ENCODE peak calls at places on chromosomes 4 and X, in four cellular contexts. C is pons, X is M059J, J is SW480. A is an unnamed sample.
A peak's percentile ranks its signal among the peaks of the same experiment; 100 is the strongest.

GRCh38 chr4:73964862-73965611 is 16.8 kb downstream of the PF4 start:
- DNase-seq in J (no peak), X (peak; percentile 12), C (peak; percentile 11), A (peak; percentile 34)

GRCh38 chrX:19019996-19020395 is 36.1 kb upstream of the PHKA2 start:
- DNase-seq in C (no peak), J (no peak), X (no peak), A (no peak)

GRCh38 chrX:22526339-22526738 is 253.6 kb downstream of the CBLL2 start:
- DNase-seq in X (peak; percentile 56), J (peak; percentile 12), C (no peak), A (no peak)

GRCh38 chrX:9379697-9380551 is 84.9 kb upstream of the TBL1X start:
- DNase-seq in J (peak; percentile 88), C (no peak), X (peak; percentile 88), A (no peak)

GRCh38 chr4:151287409-151287808 is 10.4 kb downstream of the PRSS48 start:
- DNase-seq in C (no peak), J (no peak), X (peak; percentile 32), A (no peak)

GRCh38 chr4:95091272-95091671 is 333.5 kb downstream of the BMPR1B start:
- DNase-seq in J (no peak), C (no peak), X (no peak), A (no peak)

GRCh38 chr4:122346036-122346435 is 32.8 kb upstream of the ADAD1 start:
- DNase-seq in J (no peak), X (no peak), C (no peak), A (no peak)

GRCh38 chr4:108492816-108493595 is 127.4 kb upstream of the RPL34 start:
- DNase-seq in C (no peak), J (no peak), X (no peak), A (no peak)

GRCh38 chr4:139858436-139859225 is 193.0 kb downstream of the MGST2 start:
- DNase-seq in C (peak; percentile 66), X (no peak), J (no peak), A (no peak)

GRCh38 chr4:19195696-19196095 is 1056.0 kb upstream of the SLIT2 start:
- DNase-seq in X (no peak), C (no peak), J (no peak), A (no peak)

GRCh38 chr4:173191623-173192041 is 23.0 kb downstream of the GALNT7 start:
- DNase-seq in C (no peak), X (peak; percentile 79), J (peak; percentile 68), A (no peak)

GRCh38 chr4:153169811-153170210 is 34.4 kb upstream of the TRIM2 start:
- DNase-seq in X (no peak), J (no peak), C (peak; percentile 99), A (no peak)

GRCh38 chr4:128163177-128164117 is 102.3 kb downstream of the LARP1B start:
- DNase-seq in J (peak; percentile 63), C (no peak), X (peak; percentile 89), A (no peak)

GRCh38 chrX:132407704-132408103 is 81.1 kb downstream of the MBNL3 start:
- DNase-seq in J (no peak), X (no peak), C (no peak), A (no peak)

GRCh38 chr4:16125571-16126445 is 42.0 kb upstream of the PROM1 start:
- DNase-seq in C (no peak), J (no peak), X (peak; percentile 40), A (no peak)

GRCh38 chr4:51943221-51943620 is 76.9 kb downstream of the LRRC66 start:
- DNase-seq in C (no peak), X (peak; percentile 72), J (no peak), A (no peak)

GRCh38 chr4:159837071-159837470 is 734.2 kb downstream of the RAPGEF2 start:
- DNase-seq in X (no peak), J (no peak), C (peak; percentile 77), A (no peak)

GRCh38 chr4:175176710-175177109 is 258.6 kb downstream of the ADAM29 start:
- DNase-seq in X (peak; percentile 6), C (no peak), J (no peak), A (no peak)

GRCh38 chr4:110417151-110417550 is 58.8 kb upstream of the ENPEP start:
- DNase-seq in C (no peak), X (no peak), J (no peak), A (no peak)

GRCh38 chr4:89316187-89316586 is 8.6 kb upstream of the GPRIN3 start:
- DNase-seq in J (no peak), C (no peak), X (no peak), A (no peak)

GRCh38 chr4:14906805-14907204 is 95.5 kb upstream of the CPEB2 start:
- DNase-seq in X (peak; percentile 39), C (no peak), J (no peak), A (no peak)

GRCh38 chr4:77157859-77158486 is 966 bp downstream of the CCNG2 start:
- DNase-seq in J (peak; percentile 73), C (peak; percentile 71), X (peak; percentile 82), A (peak; percentile 94)

GRCh38 chr4:110631582-110632505 is 9.0 kb upstream of the PITX2 start:
- DNase-seq in X (peak; percentile 39), C (peak; percentile 73), J (peak; percentile 71), A (peak; percentile 86)

GRCh38 chr4:2806392-2807355 is 13.8 kb downstream of the SH3BP2 start:
- DNase-seq in X (no peak), C (no peak), J (no peak), A (peak; percentile 90)

GRCh38 chr4:68147079-68147478 is 17.4 kb upstream of the TMPRSS11F start:
- DNase-seq in X (no peak), C (no peak), J (no peak), A (no peak)

GRCh38 chrX:152989292-152989658 is 4.6 kb downstream of the PNMA5 start:
- DNase-seq in J (no peak), C (peak; percentile 9), X (no peak), A (no peak)

GRCh38 chr4:13413719-13414437 is 70.3 kb downstream of the RAB28 start:
- DNase-seq in C (no peak), X (no peak), J (no peak), A (no peak)

GRCh38 chrX:116605576-116605975 is 142.8 kb upstream of the CT83 start:
- DNase-seq in J (no peak), X (no peak), C (no peak), A (no peak)

GRCh38 chr4:99723555-99724450 is 66.2 kb upstream of the C4orf54 start:
- DNase-seq in X (peak; percentile 83), J (peak; percentile 13), C (peak; percentile 19), A (no peak)

GRCh38 chr4:26958925-26959653 is 98.4 kb downstream of the STIM2 start:
- DNase-seq in C (no peak), X (no peak), J (no peak), A (no peak)

GRCh38 chrX:100615015-100615414 is 21.6 kb downstream of the TSPAN6 start:
- DNase-seq in C (no peak), J (peak; percentile 32), X (peak; percentile 72), A (no peak)

GRCh38 chr4:94536049-94536448 is 84.3 kb downstream of the PDLIM5 start:
- DNase-seq in C (no peak), J (no peak), X (no peak), A (no peak)